ENCODE peak calls at places on chromosomes 1 and 21, in five cellular contexts. One of them, this sample, is unnamed.

GRCh38 chr1:35571263-35571662 is 1.9 kb upstream of the TFAP2E start:
- DNase-seq in WTC11: no peak
- DNase-seq in A549: no peak
- DNase-seq in SK-N-SH: peak
- DNase-seq in K562: no peak
- DNase-seq in this sample: no peak

GRCh38 chr1:167518331-167518700 is at the start of gene CD247:
- DNase-seq in WTC11: no peak
- DNase-seq in A549: no peak
- DNase-seq in SK-N-SH: no peak
- DNase-seq in K562: no peak
- DNase-seq in this sample: no peak

GRCh38 chr21:38494254-38494648 is 4.0 kb downstream of the ERG start:
- DNase-seq in WTC11: no peak
- DNase-seq in A549: no peak
- DNase-seq in SK-N-SH: no peak
- DNase-seq in K562: no peak
- DNase-seq in this sample: no peak

GRCh38 chr1:29822895-29823294 is 586.6 kb downstream of the PTPRU start:
- DNase-seq in WTC11: no peak
- DNase-seq in A549: no peak
- DNase-seq in SK-N-SH: no peak
- DNase-seq in K562: no peak
- DNase-seq in this sample: no peak

GRCh38 chr1:118257946-118258345 is 72.9 kb upstream of the SPAG17 start:
- DNase-seq in WTC11: no peak
- DNase-seq in A549: no peak
- DNase-seq in SK-N-SH: no peak
- DNase-seq in K562: no peak
- DNase-seq in this sample: no peak

GRCh38 chr21:44897326-44898010 is 23.2 kb downstream of the ITGB2 start:
- DNase-seq in WTC11: peak
- DNase-seq in A549: no peak
- DNase-seq in SK-N-SH: no peak
- DNase-seq in K562: peak
- DNase-seq in this sample: peak

GRCh38 chr1:79716481-79716880 is 710.0 kb upstream of the ADGRL4 start:
- DNase-seq in WTC11: no peak
- DNase-seq in A549: peak
- DNase-seq in SK-N-SH: no peak
- DNase-seq in K562: no peak
- DNase-seq in this sample: no peak

GRCh38 chr1:21956720-21957552 is 19.8 kb upstream of the HSPG2 start:
- DNase-seq in WTC11: no peak
- DNase-seq in A549: no peak
- DNase-seq in SK-N-SH: peak
- DNase-seq in K562: peak
- DNase-seq in this sample: peak

GRCh38 chr1:234987415-234988159 is 141.1 kb downstream of the TOMM20 start:
- DNase-seq in WTC11: peak
- DNase-seq in A549: peak
- DNase-seq in SK-N-SH: no peak
- DNase-seq in K562: no peak
- DNase-seq in this sample: no peak

GRCh38 chr1:4621646-4622045 is 32.8 kb upstream of the AJAP1 start:
- DNase-seq in WTC11: no peak
- DNase-seq in A549: no peak
- DNase-seq in SK-N-SH: no peak
- DNase-seq in K562: no peak
- DNase-seq in this sample: no peak

GRCh38 chr1:209154916-209155315 is 428.6 kb upstream of the CAMK1G start:
- DNase-seq in WTC11: no peak
- DNase-seq in A549: no peak
- DNase-seq in SK-N-SH: no peak
- DNase-seq in K562: no peak
- DNase-seq in this sample: no peak

GRCh38 chr1:82775402-82776000 is 974.8 kb downstream of the ADGRL2 start:
- DNase-seq in WTC11: peak
- DNase-seq in A549: peak
- DNase-seq in SK-N-SH: peak
- DNase-seq in K562: peak
- DNase-seq in this sample: peak

GRCh38 chr21:42161957-42162681 is 56.8 kb upstream of the ABCG1 start:
- DNase-seq in WTC11: no peak
- DNase-seq in A549: no peak
- DNase-seq in SK-N-SH: peak
- DNase-seq in K562: no peak
- DNase-seq in this sample: peak

GRCh38 chr21:29521872-29522271 is 223.2 kb downstream of the BACH1 start:
- DNase-seq in WTC11: no peak
- DNase-seq in A549: no peak
- DNase-seq in SK-N-SH: no peak
- DNase-seq in K562: no peak
- DNase-seq in this sample: no peak

GRCh38 chr1:160420881-160421842 is 20.8 kb downstream of the VANGL2 start:
- DNase-seq in WTC11: no peak
- DNase-seq in A549: no peak
- DNase-seq in SK-N-SH: no peak
- DNase-seq in K562: no peak
- DNase-seq in this sample: no peak

GRCh38 chr21:42654913-42655796 is 1.7 kb downstream of the PDE9A start:
- DNase-seq in WTC11: no peak
- DNase-seq in A549: no peak
- DNase-seq in SK-N-SH: no peak
- DNase-seq in K562: no peak
- DNase-seq in this sample: no peak

GRCh38 chr21:25871566-25871965 is 136.8 kb downstream of the GABPA start:
- DNase-seq in WTC11: peak
- DNase-seq in A549: peak
- DNase-seq in SK-N-SH: no peak
- DNase-seq in K562: peak
- DNase-seq in this sample: peak

GRCh38 chr21:25424674-25425073 is 182.6 kb downstream of the MRPL39 start:
- DNase-seq in WTC11: no peak
- DNase-seq in A549: no peak
- DNase-seq in SK-N-SH: no peak
- DNase-seq in K562: no peak
- DNase-seq in this sample: no peak

GRCh38 chr1:179287946-179288345 is 5.7 kb upstream of the SOAT1 start:
- DNase-seq in WTC11: no peak
- DNase-seq in A549: peak
- DNase-seq in SK-N-SH: no peak
- DNase-seq in K562: no peak
- DNase-seq in this sample: no peak
- TF ChIP-seq MAX in WTC11: no peak
- TF ChIP-seq MAX in A549: peak
- TF ChIP-seq MAX in SK-N-SH: no peak
- TF ChIP-seq MAX in K562: no peak
- TF ChIP-seq MAX in this sample: no peak

DNA sequence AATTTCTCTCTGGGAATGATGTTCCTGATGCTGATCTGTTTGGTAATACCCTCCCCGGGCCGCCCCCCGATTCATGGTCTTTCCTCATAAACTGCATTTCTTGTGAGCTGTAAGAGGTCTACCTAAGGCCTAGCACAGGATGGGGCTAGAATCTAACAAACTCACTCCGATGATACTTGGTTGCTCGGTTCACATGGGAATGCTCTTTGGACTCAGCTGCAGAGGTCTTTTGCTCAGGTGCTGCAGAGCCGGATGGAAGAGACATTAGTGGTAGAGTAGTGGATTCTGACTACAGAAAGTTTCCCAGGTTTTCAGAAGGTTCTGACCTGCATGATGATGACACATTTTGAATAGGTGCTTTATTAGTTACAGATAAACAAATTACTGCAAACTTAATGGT is 8.3 kb upstream of the TMEM269 start:
- DNase-seq in WTC11: no peak
- DNase-seq in A549: no peak
- DNase-seq in SK-N-SH: no peak
- DNase-seq in K562: no peak
- DNase-seq in this sample: no peak
- TF ChIP-seq CTCF in WTC11: no peak
- TF ChIP-seq CTCF in A549: no peak
- TF ChIP-seq CTCF in SK-N-SH: no peak
- TF ChIP-seq CTCF in K562: no peak
- TF ChIP-seq CTCF in this sample: no peak

GRCh38 chr1:173392895-173393654 is 84.1 kb upstream of the PRDX6 start:
- DNase-seq in WTC11: no peak
- DNase-seq in A549: peak
- DNase-seq in SK-N-SH: no peak
- DNase-seq in K562: no peak
- DNase-seq in this sample: no peak
- TF ChIP-seq MAX in WTC11: no peak
- TF ChIP-seq MAX in A549: no peak
- TF ChIP-seq MAX in SK-N-SH: peak
- TF ChIP-seq MAX in K562: no peak
- TF ChIP-seq MAX in this sample: no peak

GRCh38 chr21:36703123-36703522 is 4.2 kb downstream of the SIM2 start:
- DNase-seq in WTC11: no peak
- DNase-seq in A549: no peak
- DNase-seq in SK-N-SH: no peak
- DNase-seq in K562: no peak
- DNase-seq in this sample: no peak
- TF ChIP-seq CTCF in WTC11: no peak
- TF ChIP-seq CTCF in A549: no peak
- TF ChIP-seq CTCF in SK-N-SH: no peak
- TF ChIP-seq CTCF in K562: no peak
- TF ChIP-seq CTCF in this sample: no peak

DNA sequence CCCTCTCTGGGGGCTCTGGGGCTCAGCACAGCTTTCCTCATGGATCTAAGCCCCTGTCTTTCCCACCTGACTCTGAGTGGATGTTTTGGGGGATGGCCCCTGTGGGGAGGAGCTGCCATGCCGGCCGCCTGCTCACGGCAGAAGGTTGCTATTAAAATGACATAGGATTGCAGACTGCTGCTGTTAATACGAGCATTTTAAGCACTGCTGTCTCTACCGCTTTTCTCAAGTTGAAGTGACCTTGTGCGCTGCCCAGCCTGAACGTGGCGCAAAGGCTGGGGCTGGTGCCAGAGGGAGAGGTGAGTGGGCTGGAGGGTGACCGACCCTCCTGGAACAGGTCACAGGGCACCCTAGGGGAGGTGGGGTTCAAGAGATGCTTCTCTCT is 58.4 kb downstream of the DISP3 start:
- DNase-seq in WTC11: no peak
- DNase-seq in A549: no peak
- DNase-seq in SK-N-SH: no peak
- DNase-seq in K562: no peak
- DNase-seq in this sample: no peak
- TF ChIP-seq MAX in WTC11: no peak
- TF ChIP-seq MAX in A549: no peak
- TF ChIP-seq MAX in SK-N-SH: no peak
- TF ChIP-seq MAX in K562: no peak
- TF ChIP-seq MAX in this sample: no peak

DNA sequence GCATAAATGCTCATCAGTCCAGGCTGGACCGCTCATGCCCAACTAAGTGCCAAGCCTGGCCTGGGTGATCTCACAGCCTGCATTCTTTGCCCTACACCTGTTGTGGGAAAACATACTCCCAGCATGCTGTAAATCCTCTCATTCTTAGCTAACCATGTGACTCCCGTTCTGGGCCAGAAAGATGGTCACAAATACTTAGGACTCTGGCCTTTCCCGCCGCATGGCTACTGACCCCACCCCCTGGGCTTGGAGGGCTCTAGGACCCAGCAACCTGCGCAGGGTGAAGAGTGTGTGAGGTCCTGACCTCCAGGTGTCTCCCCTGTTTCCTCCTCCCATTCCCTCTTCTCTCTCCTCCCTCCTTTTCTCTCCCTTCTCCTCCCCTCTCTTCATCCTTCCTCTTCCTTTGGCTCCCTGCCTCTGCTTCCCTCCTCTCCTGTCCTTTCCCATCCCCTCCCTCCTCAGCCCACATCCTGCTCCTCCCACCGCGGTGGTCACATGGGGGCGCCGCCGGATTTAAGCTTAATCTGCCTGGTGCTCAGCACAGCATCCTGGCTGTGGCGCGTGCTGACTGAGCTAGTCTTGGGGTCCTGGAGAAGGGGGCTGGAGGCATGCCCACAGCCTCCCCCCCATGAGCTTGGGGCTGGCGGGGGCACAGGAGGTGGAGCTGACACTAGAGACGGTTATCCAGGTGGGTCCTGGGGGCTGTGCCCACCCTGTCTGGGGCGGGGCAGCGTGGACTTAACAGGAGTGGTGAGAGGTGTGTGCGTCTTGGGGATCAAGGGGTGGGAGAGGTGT is at the start of gene CROCC:
- DNase-seq in WTC11: peak
- DNase-seq in A549: no peak
- DNase-seq in SK-N-SH: peak
- DNase-seq in K562: peak
- DNase-seq in this sample: peak
- TF ChIP-seq CTCF in WTC11: no peak
- TF ChIP-seq CTCF in A549: no peak
- TF ChIP-seq CTCF in SK-N-SH: peak
- TF ChIP-seq CTCF in K562: no peak
- TF ChIP-seq CTCF in this sample: peak

GRCh38 chr1:99086057-99086456 is 81.4 kb upstream of the PLPPR5 start:
- DNase-seq in WTC11: no peak
- DNase-seq in A549: no peak
- DNase-seq in SK-N-SH: no peak
- DNase-seq in K562: no peak
- DNase-seq in this sample: no peak

GRCh38 chr1:99083338-99083737 is 78.7 kb upstream of the PLPPR5 start:
- DNase-seq in WTC11: no peak
- DNase-seq in A549: no peak
- DNase-seq in SK-N-SH: no peak
- DNase-seq in K562: no peak
- DNase-seq in this sample: no peak

DNA sequence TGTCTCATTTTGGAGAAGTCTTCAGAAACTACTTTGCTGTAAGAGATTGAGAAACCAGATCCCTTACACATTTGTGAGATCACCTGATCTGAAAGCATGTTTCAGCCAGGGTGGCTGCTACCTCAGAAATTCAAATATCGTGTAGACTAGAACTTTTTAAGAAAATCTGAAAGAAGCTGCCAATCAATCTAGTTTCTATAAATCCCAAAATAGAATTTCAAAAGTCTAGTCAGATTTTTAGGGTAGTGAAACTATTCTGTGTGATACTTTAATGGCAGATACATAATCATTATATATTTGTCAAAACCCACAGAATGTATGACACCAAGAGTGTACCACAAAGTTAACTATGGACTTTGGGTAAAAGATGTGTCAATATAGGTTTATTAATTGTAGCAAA is 79.9 kb upstream of the PLPPR5 start:
- DNase-seq in WTC11: no peak
- DNase-seq in A549: no peak
- DNase-seq in SK-N-SH: no peak
- DNase-seq in K562: no peak
- DNase-seq in this sample: no peak
- TF ChIP-seq MAX in WTC11: no peak
- TF ChIP-seq MAX in A549: no peak
- TF ChIP-seq MAX in SK-N-SH: no peak
- TF ChIP-seq MAX in K562: no peak
- TF ChIP-seq MAX in this sample: no peak

This sample was measured in NB4.